ENCODE peak calls at places on chromosomes 5 and 9, in six cellular contexts. Y, R, W, F, I and V are unnamed samples.
A peak's percentile ranks its signal among the peaks of the same experiment; 100 is the strongest.

GRCh38 chr5:36378551-36378950 is 76.8 kb upstream of the RANBP3L start:
- DNase-seq in Y (no peak), R (peak; percentile 7), W (no peak), F (no peak), I (no peak), V (no peak)

GRCh38 chr5:16935271-16936149 is 578 bp downstream of the MYO10 start:
- DNase-seq in Y (peak; percentile 33), R (no peak), W (peak; percentile 14), F (no peak), I (peak; percentile 34), V (no peak)

GRCh38 chr5:178121450-178122276 is 8.3 kb downstream of the N4BP3 start:
- DNase-seq in Y (no peak), R (no peak), W (no peak), F (no peak), I (no peak), V (no peak)

GRCh38 chr9:137843355-137843754 is 34.2 kb upstream of the CACNA1B start:
- DNase-seq in Y (no peak), R (no peak), W (no peak), F (no peak), I (no peak), V (no peak)

GRCh38 chr5:138660051-138660572 is 84.9 kb upstream of the HSPA9 start:
- DNase-seq in Y (no peak), R (no peak), W (no peak), F (no peak), I (no peak), V (no peak)

GRCh38 chr5:179403426-179404147 is 58.3 kb upstream of the ADAMTS2 start:
- DNase-seq in Y (no peak), R (no peak), W (no peak), F (no peak), I (peak; percentile 4), V (no peak)

GRCh38 chr5:65914644-65915196 is 11.7 kb upstream of the ERBIN start:
- DNase-seq in Y (no peak), R (no peak), W (no peak), F (no peak), I (no peak), V (no peak)

GRCh38 chr9:108186996-108187395 is 668.8 kb downstream of the ACTL7B start:
- DNase-seq in Y (no peak), R (peak; percentile 72), W (peak; percentile 60), F (no peak), I (no peak), V (no peak)

GRCh38 chr9:123360161-123361085 is 4.4 kb downstream of the CRB2 start:
- DNase-seq in Y (peak; percentile 91), R (no peak), W (no peak), F (peak; percentile 95), I (peak; percentile 99), V (peak; percentile 76)

GRCh38 chr5:83927140-83927733 is 206.6 kb upstream of the HAPLN1 start:
- DNase-seq in Y (peak; percentile 79), R (peak; percentile 64), W (peak; percentile 64), F (peak; percentile 80), I (peak; percentile 84), V (peak; percentile 76)

GRCh38 chr9:104912606-104913005 is 15.3 kb downstream of the ABCA1 start:
- DNase-seq in Y (no peak), R (no peak), W (no peak), F (no peak), I (no peak), V (no peak)

GRCh38 chr5:64766934-64767333 is 1.6 kb downstream of the SREK1IP1 start:
- DNase-seq in Y (no peak), R (no peak), W (no peak), F (no peak), I (no peak), V (no peak)

GRCh38 chr5:64767959-64768357 is 533 bp downstream of the SREK1IP1 start:
- DNase-seq in Y (no peak), R (peak; percentile 18), W (no peak), F (no peak), I (peak; percentile 26), V (no peak)

GRCh38 chr5:64771736-64772135 is 3.0 kb downstream of the CWC27 start:
- DNase-seq in Y (no peak), R (no peak), W (no peak), F (no peak), I (no peak), V (no peak)

GRCh38 chr5:64768358-64769312 is at the start of the genes CWC27 and SREK1IP1:
- DNase-seq in Y (peak; percentile 69), R (peak; percentile 93), W (peak; percentile 65), F (peak; percentile 82), I (peak; percentile 86), V (peak; percentile 95)

GRCh38 chr5:64769856-64770255 is 1.1 kb downstream of the CWC27 start:
- DNase-seq in Y (no peak), R (no peak), W (no peak), F (no peak), I (no peak), V (no peak)
- H3K4me1 ChIP-seq in Y (no peaks in the 10 kb centered on the region), R (peaks cover 5% of the 10 kb centered on the region), W (peaks cover 6% of the 10 kb centered on the region), F (peaks cover 12% of the 10 kb centered on the region), I (no peaks in the 10 kb centered on the region), V (peaks cover 3% of the 10 kb centered on the region)

DNA sequence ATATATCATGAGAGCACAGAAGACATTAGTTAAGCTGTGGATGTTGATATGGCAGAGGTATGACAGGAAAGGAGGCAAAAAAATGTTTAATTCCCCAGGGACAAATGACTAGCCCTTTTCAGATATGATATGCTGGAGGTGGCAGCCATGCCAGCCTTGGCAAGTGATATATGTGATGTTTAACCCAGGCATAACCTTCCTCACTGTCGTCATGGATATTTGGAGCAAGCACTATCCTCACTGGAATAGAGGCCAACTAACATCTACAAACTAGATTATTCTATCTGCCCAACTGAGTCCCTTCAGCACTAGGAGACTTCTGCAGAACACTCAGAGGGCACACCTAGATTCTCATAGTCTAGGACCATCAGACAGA is 27.3 kb upstream of the SLC46A2 start:
- DNase-seq in Y (no peak), R (no peak), W (no peak), F (no peak), I (no peak), V (no peak)
- H3K14ac ChIP-seq in Y (no peak overlapping the region), R (no peak overlapping the region), W (no peak overlapping the region), F (no peak overlapping the region), I (no peak overlapping the region), V (no peak overlapping the region)

DNA sequence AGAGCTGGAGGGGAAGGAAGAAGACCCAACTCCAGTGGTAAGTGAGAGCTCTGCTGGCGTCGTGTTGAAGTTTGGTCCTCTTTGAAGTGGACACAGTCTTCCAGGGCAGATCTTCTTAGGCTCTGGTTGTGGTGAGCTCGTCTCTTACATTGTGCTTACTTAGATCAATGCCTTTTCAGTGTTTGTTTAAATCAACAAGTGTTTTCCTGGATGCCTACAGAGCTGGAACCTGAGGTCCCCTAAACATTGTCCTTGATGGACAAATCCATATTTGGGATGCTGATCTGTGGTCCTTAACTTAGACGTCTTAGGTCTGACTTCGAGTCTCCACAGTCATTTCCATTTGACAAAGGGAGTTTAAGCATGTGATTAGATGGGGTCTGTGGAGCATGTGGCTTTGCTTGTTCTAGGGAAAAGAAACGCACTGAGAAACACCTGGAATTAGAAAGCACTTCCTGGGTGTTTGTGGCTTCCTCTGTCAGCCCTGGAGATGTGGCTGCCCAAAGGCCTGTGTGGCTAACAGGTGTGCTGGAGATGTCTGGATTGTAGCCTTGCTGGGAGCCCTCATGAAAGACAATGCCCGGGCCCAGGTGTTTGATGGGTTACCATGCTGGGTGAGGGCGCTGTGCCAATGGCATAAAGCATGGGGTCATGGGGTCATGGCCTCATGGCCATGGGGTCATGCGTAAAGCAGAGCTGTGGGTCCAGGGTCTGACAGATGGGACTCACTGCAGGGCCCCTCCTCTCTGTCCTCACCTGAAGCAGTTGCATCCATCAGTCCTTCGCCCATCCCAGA is 21.4 kb downstream of the ANKRD33B start:
- DNase-seq in Y (no peak), R (no peak), W (no peak), F (no peak), I (no peak), V (no peak)
- H3K27ac ChIP-seq in Y (no peak overlapping the region), R (no peak overlapping the region), W (no peak overlapping the region), F (no peak overlapping the region), I (no peak overlapping the region), V (no peak overlapping the region)

GRCh38 chr5:170184007-170184687 is 48.6 kb upstream of the C5orf58 start:
- DNase-seq in Y (peak; percentile 43), R (peak; percentile 37), W (peak; percentile 64), F (peak; percentile 69), I (peak; percentile 88), V (peak; percentile 53)
- H3K4me1 ChIP-seq in Y (no peaks in the 10 kb centered on the region), R (no peaks in the 10 kb centered on the region), W (peaks cover 9% of the 10 kb centered on the region), F (peaks cover 12% of the 10 kb centered on the region), I (no peaks in the 10 kb centered on the region), V (no peaks in the 10 kb centered on the region)

DNA sequence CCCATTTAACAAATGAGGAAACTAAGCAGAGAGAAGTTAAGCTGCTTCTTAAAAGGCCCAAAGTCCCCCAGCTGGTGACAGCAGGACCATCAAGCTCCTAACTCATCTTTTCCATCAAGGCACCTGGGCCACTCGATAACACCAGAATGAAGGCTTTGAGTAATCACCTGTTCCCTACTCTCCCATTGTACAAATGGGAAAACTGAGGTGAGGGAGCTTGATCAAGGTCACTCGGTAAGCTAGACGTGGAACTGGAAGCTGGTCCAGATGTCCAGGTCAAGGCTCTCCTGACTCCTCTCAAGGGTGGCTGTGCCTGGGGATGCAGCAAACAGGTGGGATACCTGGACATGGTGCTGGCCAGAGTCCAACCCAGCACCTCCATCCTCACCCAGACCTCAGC is 90.6 kb upstream of the SHB start:
- DNase-seq in Y (no peak), R (no peak), W (no peak), F (no peak), I (no peak), V (no peak)
- H3K14ac ChIP-seq in Y (no peak overlapping the region), R (no peak overlapping the region), W (peak overlapping the region; percentile 37), F (no peak overlapping the region), I (no peak overlapping the region), V (no peak overlapping the region)

GRCh38 chr9:71742703-71743102 is 25.6 kb downstream of the CEMIP2 start:
- DNase-seq in Y (no peak), R (no peak), W (no peak), F (no peak), I (no peak), V (no peak)

GRCh38 chr9:71743217-71743705 is 25.1 kb downstream of the CEMIP2 start:
- DNase-seq in Y (no peak), R (peak; percentile 52), W (no peak), F (no peak), I (no peak), V (no peak)

GRCh38 chr9:71741841-71742648 is 26.3 kb downstream of the CEMIP2 start:
- DNase-seq in Y (no peak), R (peak; percentile 93), W (peak; percentile 64), F (no peak), I (no peak), V (peak; percentile 68)

GRCh38 chr9:71744754-71745521 is 23.4 kb downstream of the CEMIP2 start:
- DNase-seq in Y (no peak), R (no peak), W (peak; percentile 84), F (no peak), I (no peak), V (no peak)

GRCh38 chr9:71743884-71744283 is 24.4 kb downstream of the CEMIP2 start:
- DNase-seq in Y (no peak), R (no peak), W (no peak), F (no peak), I (no peak), V (no peak)
- H3K27ac ChIP-seq in Y (no peak overlapping the region), R (no peak overlapping the region), W (peak overlapping the region; percentile 80), F (no peak overlapping the region), I (no peak overlapping the region), V (no peak overlapping the region)

DNA sequence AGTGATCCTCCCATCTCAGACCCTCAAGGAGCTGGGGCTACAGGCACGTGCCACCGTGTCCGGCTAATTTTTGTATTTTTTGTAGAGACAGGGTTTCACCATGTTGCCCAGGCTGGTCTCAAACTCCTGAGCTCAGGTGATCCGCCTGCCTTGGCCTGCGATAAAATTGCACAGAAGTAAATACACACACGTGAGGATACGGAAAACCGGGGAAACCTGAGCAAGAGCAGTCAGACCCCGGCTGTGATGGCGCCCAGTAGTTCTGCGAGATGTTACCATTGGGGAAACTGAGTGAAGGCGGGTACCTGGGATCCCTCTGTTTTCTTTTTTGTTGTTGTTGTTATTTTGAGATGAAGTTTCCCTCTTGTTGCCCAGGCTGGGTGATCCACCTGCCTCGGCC is 114.9 kb downstream of the C9orf50 start:
- DNase-seq in Y (no peak), R (no peak), W (no peak), F (no peak), I (no peak), V (no peak)
- H3K4me1 ChIP-seq in Y (peaks cover 8% of the 10 kb centered on the region), R (peaks cover 9% of the 10 kb centered on the region), W (peaks cover 19% of the 10 kb centered on the region), F (peaks cover 2% of the 10 kb centered on the region), I (no peaks in the 10 kb centered on the region), V (peaks cover 16% of the 10 kb centered on the region)